ENCODE peak calls at places on chromosome 6, in four cellular contexts. P is stimulated activated CD4-positive, alpha-beta T cell treated with anti-CD3 and anti-CD28 coated beads, Interleukin-1b, Interleukin-23, amount 100 ng/mL, for 1 hour; Z is tibial artery; Y is HT1080. L is an unnamed sample.
A peak's percentile ranks its signal among the peaks of the same experiment; 100 is the strongest.

GRCh38 chr6:75934643-75935472 is 137.6 kb downstream of the IMPG1 start:
- DNase-seq in P (no peak), Z (no peak), Y (peak; percentile 63), L (peak; percentile 50)

GRCh38 chr6:46217671-46218131 is 46.9 kb upstream of the ENPP5 start:
- DNase-seq in P (no peak), Z (peak; percentile 89), Y (no peak), L (no peak)

GRCh38 chr6:101208152-101208551 is 185.4 kb upstream of the GRIK2 start:
- DNase-seq in P (no peak), Z (no peak), Y (no peak), L (no peak)

GRCh38 chr6:141848029-141848890 is 284.5 kb upstream of the GJE1 start:
- DNase-seq in P (no peak), Z (no peak), Y (peak; percentile 88), L (no peak)

GRCh38 chr6:168193816-168194701 is 115.0 kb upstream of the FRMD1 start:
- DNase-seq in P (no peak), Z (peak; percentile 64), Y (no peak), L (no peak)

GRCh38 chr6:44297063-44298038 is 15.8 kb downstream of the AARS2 start:
- DNase-seq in P (no peak), Z (no peak), Y (no peak), L (peak; percentile 78)

GRCh38 chr6:111805511-111806181 is 67.6 kb downstream of the FYN start:
- DNase-seq in P (no peak), Z (no peak), Y (peak; percentile 81), L (no peak)

GRCh38 chr6:168045706-168046620 is 33.0 kb downstream of the FRMD1 start:
- DNase-seq in P (no peak), Z (no peak), Y (no peak), L (no peak)

GRCh38 chr6:110710115-110710514 is 105.2 kb downstream of the CDK19 start:
- DNase-seq in P (no peak), Z (no peak), Y (no peak), L (no peak)

GRCh38 chr6:53309059-53309896 is 39.5 kb downstream of the ELOVL5 start:
- DNase-seq in P (no peak), Z (no peak), Y (no peak), L (no peak)

GRCh38 chr6:169092375-169092774 is 161.3 kb downstream of the THBS2 start:
- DNase-seq in P (no peak), Z (no peak), Y (no peak), L (no peak)

GRCh38 chr6:140960566-140960965 is 1172.2 kb upstream of the GJE1 start:
- DNase-seq in P (no peak), Z (no peak), Y (peak; percentile 4), L (no peak)

GRCh38 chr6:36677753-36678487 is 594 bp upstream of the CDKN1A start:
- DNase-seq in P (no peak), Z (no peak), Y (no peak), L (no peak)

GRCh38 chr6:147077251-147077650 is 127.0 kb upstream of the STXBP5 start:
- DNase-seq in P (no peak), Z (no peak), Y (no peak), L (no peak)

GRCh38 chr6:34385793-34386195 is 6.7 kb downstream of the NUDT3 start:
- DNase-seq in P (no peak), Z (no peak), Y (no peak), L (no peak)

GRCh38 chr6:145964948-145965366 is 799 bp upstream of the SHPRH start:
- DNase-seq in P (no peak), Z (no peak), Y (no peak), L (no peak)

GRCh38 chr6:90868256-90868655 is 281.4 kb upstream of the MAP3K7 start:
- DNase-seq in P (no peak), Z (no peak), Y (no peak), L (no peak)

GRCh38 chr6:124964764-124965105 is 2.5 kb downstream of the RNF217 start:
- DNase-seq in P (no peak), Z (no peak), Y (peak; percentile 50), L (no peak)

L was measured in mesothelial cell of epicardium.